ENCODE peak calls at places on chromosome 7, in four cellular contexts. R, Z, G and H are unnamed samples.

GRCh38 chr7:83427929-83428328 is 221.0 kb downstream of the SEMA3E start:
- DNase-seq in R (no peak), G (no peak), Z (no peak), H (no peak)

GRCh38 chr7:108196004-108196403 is 65.8 kb upstream of the LAMB4 start:
- DNase-seq in Z (no peak), R (no peak), G (no peak), H (no peak)

GRCh38 chr7:33900501-33900900 is 4.8 kb upstream of the BMPER start:
- DNase-seq in R (no peak), Z (no peak), G (no peak), H (no peak)

GRCh38 chr7:92827464-92827863 is 8.9 kb downstream of the CDK6 start:
- DNase-seq in G (no peak), R (no peak), Z (no peak), H (no peak)

GRCh38 chr7:106487892-106488291 is 173.1 kb downstream of the CCDC71L start:
- DNase-seq in G (no peak), Z (no peak), R (no peak), H (no peak)

GRCh38 chr7:89826574-89826973 is 327.7 kb upstream of the STEAP1 start:
- DNase-seq in Z (no peak), G (no peak), R (no peak), H (no peak)

GRCh38 chr7:126778101-126778500 is 474.6 kb downstream of the GRM8 start:
- DNase-seq in G (no peak), Z (no peak), R (peak; percentile 5), H (no peak)

GRCh38 chr7:44750921-44751571 is 2.4 kb downstream of the ZMIZ2 start:
- DNase-seq in R (no peak), Z (peak; percentile 67), G (peak; percentile 36), H (no peak)

GRCh38 chr7:3910041-3910440 is 609.0 kb downstream of the SDK1 start:
- DNase-seq in Z (no peak), R (no peak), G (no peak), H (no peak)

GRCh38 chr7:128904381-128905197 is 5.9 kb downstream of the KCP start:
- DNase-seq in R (no peak), Z (peak; percentile 52), G (no peak), H (no peak)

GRCh38 chr7:43481905-43482678 is 100.8 kb upstream of the STK17A start:
- DNase-seq in G (no peak), R (no peak), Z (no peak), H (no peak)

GRCh38 chr7:26151650-26151952 is 397 bp upstream of the NFE2L3 start:
- DNase-seq in R (no peak), Z (no peak), G (no peak), H (no peak)

GRCh38 chr7:111753968-111754367 is 191.7 kb upstream of the IMMP2L start:
- DNase-seq in Z (no peak), G (no peak), R (no peak), H (no peak)

GRCh38 chr7:45178241-45179225 is 20.9 kb downstream of the RAMP3 start:
- DNase-seq in R (no peak), G (no peak), Z (peak; percentile 49), H (no peak)

GRCh38 chr7:134708692-134709091 is 62.0 kb downstream of the BPGM start:
- DNase-seq in R (no peak), G (no peak), Z (no peak), H (no peak)

GRCh38 chr7:2307690-2308107 is 6.5 kb downstream of the SNX8 start:
- DNase-seq in Z (no peak), G (no peak), R (no peak), H (no peak)

GRCh38 chr7:2306688-2307087 is 7.6 kb downstream of the SNX8 start:
- DNase-seq in G (no peak), Z (no peak), R (no peak), H (peak; percentile 46)

GRCh38 chr7:2312272-2312929 is 1.8 kb downstream of the SNX8 start:
- DNase-seq in Z (no peak), G (no peak), R (no peak), H (no peak)

GRCh38 chr7:2313450-2314208 is 612 bp downstream of the SNX8 start:
- DNase-seq in R (no peak), G (no peak), Z (no peak), H (no peak)

DNA sequence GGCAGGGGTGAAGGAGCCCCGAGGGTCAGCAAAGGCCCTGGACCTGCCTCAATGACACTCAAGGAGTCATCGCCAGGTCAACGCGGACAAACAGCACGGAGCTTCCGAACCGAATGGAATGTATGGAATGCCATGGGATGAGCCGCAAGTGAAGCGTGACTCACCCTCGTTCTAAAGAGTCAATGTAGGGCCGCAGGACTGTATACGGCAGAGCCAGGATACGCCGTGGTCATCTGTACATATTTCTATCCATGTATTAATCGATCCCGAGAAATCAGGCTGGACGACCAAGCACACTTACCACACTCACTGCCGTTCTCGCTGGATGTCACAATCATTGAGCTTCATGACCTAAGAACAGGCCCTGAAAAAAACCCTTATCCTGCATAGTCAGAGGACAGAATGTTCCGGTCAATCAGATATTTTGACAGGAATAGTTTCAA is 4.3 kb downstream of the SNX8 start:
- DNase-seq in R (peak; percentile 60), Z (no peak), G (no peak), H (peak; percentile 78)
- H3K4me1 ChIP-seq in R (peaks cover 4% of the 10 kb centered on the region), Z (peaks cover 25% of the 10 kb centered on the region), G (no peaks in the 10 kb centered on the region), H (peaks cover 16% of the 10 kb centered on the region)

DNA sequence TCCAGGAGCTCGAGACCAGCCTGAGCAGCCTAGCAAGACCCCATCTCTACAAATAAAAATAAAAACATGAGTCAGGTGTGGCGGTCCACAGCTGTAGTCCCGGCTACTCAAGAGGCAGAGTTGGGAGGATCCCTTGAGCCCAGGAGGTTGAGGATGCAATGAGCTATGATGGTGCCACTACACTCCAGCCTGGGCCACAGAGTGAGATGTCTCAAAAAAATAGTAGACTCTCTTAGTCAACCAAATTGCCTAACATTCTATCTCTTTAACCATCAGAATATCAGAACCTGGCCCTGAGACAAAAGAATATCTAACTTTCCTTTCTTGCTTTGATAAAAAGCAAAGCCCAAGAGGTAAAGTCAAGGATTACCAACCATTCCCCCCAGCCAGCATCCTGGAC is 35.0 kb upstream of the CUX1 start:
- DNase-seq in Z (no peak), G (no peak), R (no peak), H (no peak)
- H3K4me1 ChIP-seq in Z (peaks cover 4% of the 10 kb centered on the region), G (no peaks in the 10 kb centered on the region), R (no peaks in the 10 kb centered on the region), H (no peaks in the 10 kb centered on the region)

GRCh38 chr7:29926216-29926615 is 63.4 kb downstream of the SCRN1 start:
- DNase-seq in G (no peak), R (no peak), Z (no peak), H (no peak)
- H3K4me1 ChIP-seq in G (no peaks in the 10 kb centered on the region), R (no peaks in the 10 kb centered on the region), Z (no peaks in the 10 kb centered on the region), H (no peaks in the 10 kb centered on the region)

DNA sequence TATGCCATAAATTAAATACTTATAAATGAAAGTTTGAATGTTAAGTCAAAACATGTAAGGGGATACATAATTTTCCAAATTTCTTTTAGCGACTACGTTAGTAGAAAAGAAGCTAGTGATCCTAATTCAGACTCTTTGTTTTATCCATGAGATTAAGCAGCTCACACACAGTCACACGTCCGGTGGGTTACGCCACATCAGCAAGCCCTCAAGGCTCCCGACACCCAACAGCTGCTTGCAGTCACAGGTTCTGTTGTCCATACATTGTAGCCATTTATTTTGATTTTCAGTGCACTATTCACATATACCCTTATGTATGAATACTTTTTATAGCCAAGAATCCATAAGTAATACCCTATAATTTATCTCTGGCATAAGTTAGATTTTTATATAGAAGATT is 39.5 kb downstream of the XRCC2 start:
- DNase-seq in R (no peak), G (no peak), Z (no peak), H (no peak)
- H3K4me1 ChIP-seq in R (no peaks in the 10 kb centered on the region), G (no peaks in the 10 kb centered on the region), Z (no peaks in the 10 kb centered on the region), H (no peaks in the 10 kb centered on the region)

DNA sequence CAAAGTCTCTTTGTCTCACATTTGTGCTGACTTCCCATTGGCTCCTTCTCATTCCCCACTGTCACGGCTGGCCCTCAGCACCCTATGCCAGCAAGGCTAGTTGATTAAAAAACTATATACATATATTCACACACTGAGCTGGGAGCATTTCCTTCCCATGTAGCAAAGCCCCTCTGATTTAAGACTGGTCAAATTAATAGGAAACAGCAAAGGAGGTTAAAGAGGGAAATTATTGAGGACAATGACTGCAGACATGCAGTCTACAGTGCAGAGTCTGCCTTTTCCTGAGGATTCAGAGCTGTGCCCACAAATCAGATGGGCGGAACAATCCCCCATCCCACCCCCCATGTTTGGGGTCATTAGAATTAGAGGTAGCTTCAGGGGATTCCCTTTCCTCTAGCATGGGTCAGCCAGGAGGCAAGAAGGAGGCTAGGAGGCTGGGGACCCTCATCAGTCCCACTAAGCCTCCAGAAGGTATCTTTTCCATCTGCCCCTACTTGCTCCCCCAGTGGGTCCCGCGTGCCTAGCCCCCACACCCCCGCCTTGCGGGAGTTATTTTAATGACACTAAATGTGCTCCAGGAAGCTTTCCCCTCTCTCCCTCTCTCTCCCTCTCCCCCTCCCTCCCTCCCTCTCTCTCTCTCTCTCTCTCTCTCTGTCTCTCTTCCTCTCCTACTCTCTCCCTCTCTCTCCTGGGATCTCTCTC is 9.8 kb upstream of the DLX6 start:
- DNase-seq in G (no peak), Z (peak; percentile 44), R (no peak), H (no peak)
- H3K4me1 ChIP-seq in G (no peaks in the 10 kb centered on the region), Z (no peaks in the 10 kb centered on the region), R (peaks cover 1% of the 10 kb centered on the region), H (no peaks in the 10 kb centered on the region)